ENCODE peak calls at places on chromosome X, in ten cellular contexts. One of them, this sample, is unnamed.

GRCh38 chrX:67780694-67781109 is 236.9 kb downstream of the AR start:
- DNase-seq in naive thymus-derived CD8-positive, alpha-beta T cell: no peak
- DNase-seq in aorta: peak
- DNase-seq in posterior cingulate gyrus: peak
- DNase-seq in stimulated activated CD4-positive, alpha-beta T cell treated with anti-CD3 and anti-CD28 coated beads, Interleukin-2, amount 100 ng/mL, for 48 hours: no peak
- DNase-seq in HFF-Myc: peak
- DNase-seq in IMR-90: peak
- DNase-seq in DMS153: no peak
- DNase-seq in Right ventricle myocardium inferior: peak
- DNase-seq in T-cell: no peak
- DNase-seq in this sample: no peak

GRCh38 chrX:155900765-155901164 is 19.6 kb downstream of the VAMP7 start:
- DNase-seq in naive thymus-derived CD8-positive, alpha-beta T cell: no peak
- DNase-seq in aorta: no peak
- DNase-seq in posterior cingulate gyrus: no peak
- DNase-seq in stimulated activated CD4-positive, alpha-beta T cell treated with anti-CD3 and anti-CD28 coated beads, Interleukin-2, amount 100 ng/mL, for 48 hours: no peak
- DNase-seq in HFF-Myc: no peak
- DNase-seq in IMR-90: no peak
- DNase-seq in DMS153: no peak
- DNase-seq in Right ventricle myocardium inferior: no peak
- DNase-seq in T-cell: no peak
- DNase-seq in this sample: no peak

GRCh38 chrX:1147641-1148515 is 64.6 kb downstream of the CRLF2 start:
- DNase-seq in naive thymus-derived CD8-positive, alpha-beta T cell: no peak
- DNase-seq in aorta: no peak
- DNase-seq in posterior cingulate gyrus: no peak
- DNase-seq in stimulated activated CD4-positive, alpha-beta T cell treated with anti-CD3 and anti-CD28 coated beads, Interleukin-2, amount 100 ng/mL, for 48 hours: no peak
- DNase-seq in HFF-Myc: no peak
- DNase-seq in IMR-90: no peak
- DNase-seq in DMS153: no peak
- DNase-seq in Right ventricle myocardium inferior: no peak
- DNase-seq in T-cell: no peak
- DNase-seq in this sample: no peak

GRCh38 chrX:101918746-101919145 is 13.1 kb downstream of the ZMAT1 start:
- DNase-seq in naive thymus-derived CD8-positive, alpha-beta T cell: no peak
- DNase-seq in aorta: no peak
- DNase-seq in posterior cingulate gyrus: no peak
- DNase-seq in stimulated activated CD4-positive, alpha-beta T cell treated with anti-CD3 and anti-CD28 coated beads, Interleukin-2, amount 100 ng/mL, for 48 hours: no peak
- DNase-seq in HFF-Myc: no peak
- DNase-seq in IMR-90: no peak
- DNase-seq in DMS153: no peak
- DNase-seq in Right ventricle myocardium inferior: no peak
- DNase-seq in T-cell: no peak
- DNase-seq in this sample: no peak

GRCh38 chrX:103276581-103277002 is at the start of gene TCEAL5:
- DNase-seq in naive thymus-derived CD8-positive, alpha-beta T cell: no peak
- DNase-seq in aorta: no peak
- DNase-seq in posterior cingulate gyrus: peak
- DNase-seq in stimulated activated CD4-positive, alpha-beta T cell treated with anti-CD3 and anti-CD28 coated beads, Interleukin-2, amount 100 ng/mL, for 48 hours: no peak
- DNase-seq in HFF-Myc: no peak
- DNase-seq in IMR-90: no peak
- DNase-seq in DMS153: no peak
- DNase-seq in Right ventricle myocardium inferior: no peak
- DNase-seq in T-cell: no peak
- DNase-seq in this sample: no peak

GRCh38 chrX:131812847-131813825 is 210.0 kb upstream of the STK26 start:
- DNase-seq in naive thymus-derived CD8-positive, alpha-beta T cell: peak
- DNase-seq in aorta: peak
- DNase-seq in posterior cingulate gyrus: peak
- DNase-seq in stimulated activated CD4-positive, alpha-beta T cell treated with anti-CD3 and anti-CD28 coated beads, Interleukin-2, amount 100 ng/mL, for 48 hours: peak
- DNase-seq in HFF-Myc: no peak
- DNase-seq in IMR-90: peak
- DNase-seq in DMS153: no peak
- DNase-seq in Right ventricle myocardium inferior: no peak
- DNase-seq in T-cell: peak
- DNase-seq in this sample: peak

GRCh38 chrX:18891561-18891945 is 92.4 kb downstream of the PHKA2 start:
- DNase-seq in naive thymus-derived CD8-positive, alpha-beta T cell: no peak
- DNase-seq in aorta: no peak
- DNase-seq in posterior cingulate gyrus: no peak
- DNase-seq in stimulated activated CD4-positive, alpha-beta T cell treated with anti-CD3 and anti-CD28 coated beads, Interleukin-2, amount 100 ng/mL, for 48 hours: no peak
- DNase-seq in HFF-Myc: no peak
- DNase-seq in IMR-90: no peak
- DNase-seq in DMS153: no peak
- DNase-seq in Right ventricle myocardium inferior: no peak
- DNase-seq in T-cell: no peak
- DNase-seq in this sample: no peak

GRCh38 chrX:119602701-119603255 is 3.4 kb downstream of the NKRF start:
- DNase-seq in naive thymus-derived CD8-positive, alpha-beta T cell: no peak
- DNase-seq in aorta: no peak
- DNase-seq in posterior cingulate gyrus: no peak
- DNase-seq in stimulated activated CD4-positive, alpha-beta T cell treated with anti-CD3 and anti-CD28 coated beads, Interleukin-2, amount 100 ng/mL, for 48 hours: no peak
- DNase-seq in HFF-Myc: no peak
- DNase-seq in IMR-90: no peak
- DNase-seq in DMS153: no peak
- DNase-seq in Right ventricle myocardium inferior: no peak
- DNase-seq in T-cell: no peak
- DNase-seq in this sample: no peak

GRCh38 chrX:132488092-132488749 is 617 bp downstream of the MBNL3 start:
- DNase-seq in naive thymus-derived CD8-positive, alpha-beta T cell: no peak
- DNase-seq in aorta: no peak
- DNase-seq in posterior cingulate gyrus: no peak
- DNase-seq in stimulated activated CD4-positive, alpha-beta T cell treated with anti-CD3 and anti-CD28 coated beads, Interleukin-2, amount 100 ng/mL, for 48 hours: no peak
- DNase-seq in HFF-Myc: no peak
- DNase-seq in IMR-90: peak
- DNase-seq in DMS153: peak
- DNase-seq in Right ventricle myocardium inferior: no peak
- DNase-seq in T-cell: peak
- DNase-seq in this sample: peak

GRCh38 chrX:130176354-130176776 is 4.6 kb downstream of the RAB33A start:
- DNase-seq in naive thymus-derived CD8-positive, alpha-beta T cell: no peak
- DNase-seq in aorta: no peak
- DNase-seq in posterior cingulate gyrus: no peak
- DNase-seq in stimulated activated CD4-positive, alpha-beta T cell treated with anti-CD3 and anti-CD28 coated beads, Interleukin-2, amount 100 ng/mL, for 48 hours: no peak
- DNase-seq in HFF-Myc: no peak
- DNase-seq in IMR-90: peak
- DNase-seq in DMS153: no peak
- DNase-seq in Right ventricle myocardium inferior: no peak
- DNase-seq in T-cell: no peak
- DNase-seq in this sample: no peak

GRCh38 chrX:153897899-153898298 is 6.6 kb upstream of the AVPR2 start:
- DNase-seq in naive thymus-derived CD8-positive, alpha-beta T cell: no peak
- DNase-seq in aorta: no peak
- DNase-seq in posterior cingulate gyrus: no peak
- DNase-seq in stimulated activated CD4-positive, alpha-beta T cell treated with anti-CD3 and anti-CD28 coated beads, Interleukin-2, amount 100 ng/mL, for 48 hours: no peak
- DNase-seq in HFF-Myc: no peak
- DNase-seq in IMR-90: no peak
- DNase-seq in DMS153: no peak
- DNase-seq in Right ventricle myocardium inferior: no peak
- DNase-seq in T-cell: no peak
- DNase-seq in this sample: no peak

GRCh38 chrX:95836517-95836916 is 848.1 kb upstream of the DIAPH2 start:
- DNase-seq in naive thymus-derived CD8-positive, alpha-beta T cell: no peak
- DNase-seq in aorta: no peak
- DNase-seq in posterior cingulate gyrus: no peak
- DNase-seq in stimulated activated CD4-positive, alpha-beta T cell treated with anti-CD3 and anti-CD28 coated beads, Interleukin-2, amount 100 ng/mL, for 48 hours: no peak
- DNase-seq in HFF-Myc: no peak
- DNase-seq in IMR-90: no peak
- DNase-seq in DMS153: no peak
- DNase-seq in Right ventricle myocardium inferior: no peak
- DNase-seq in T-cell: no peak
- DNase-seq in this sample: no peak

This sample was measured in CD8-positive, alpha-beta memory T cell.